ENCODE peak calls at places on chromosomes 2 and 18, in ten cellular contexts. One of them, this sample, is unnamed.

GRCh38 chr2:206728277-206729199 is 10.3 kb upstream of the DYTN start:
- DNase-seq in EL: peak
- DNase-seq in NCI-H1436: no peak
- DNase-seq in posterior vena cava: no peak
- DNase-seq in kidney tubule cell: peak
- DNase-seq in substantia nigra: no peak
- DNase-seq in activated CD4-positive, alpha-beta T cell treated with anti-CD3 and anti-CD28 coated beads, Interleukin-2, amount 50 U/mL, for 1 hour: no peak
- DNase-seq in hypothalamus: no peak
- DNase-seq in stimulated activated CD4-positive, alpha-beta T cell treated with anti-CD3 and anti-CD28 coated beads, TNF-alpha, amount 100 ng/mL, for 48 hours: no peak
- DNase-seq in activated naive CD4-positive, alpha-beta T cell: no peak
- DNase-seq in this sample: peak

GRCh38 chr2:86017901-86018896 is 87.5 kb downstream of the POLR1A start:
- DNase-seq in EL: peak
- DNase-seq in NCI-H1436: no peak
- DNase-seq in posterior vena cava: peak
- DNase-seq in kidney tubule cell: peak
- DNase-seq in substantia nigra: no peak
- DNase-seq in activated CD4-positive, alpha-beta T cell treated with anti-CD3 and anti-CD28 coated beads, Interleukin-2, amount 50 U/mL, for 1 hour: no peak
- DNase-seq in hypothalamus: no peak
- DNase-seq in stimulated activated CD4-positive, alpha-beta T cell treated with anti-CD3 and anti-CD28 coated beads, TNF-alpha, amount 100 ng/mL, for 48 hours: no peak
- DNase-seq in activated naive CD4-positive, alpha-beta T cell: no peak
- DNase-seq in this sample: peak

GRCh38 chr2:63886445-63886844 is 44.7 kb downstream of the UGP2 start:
- DNase-seq in EL: no peak
- DNase-seq in NCI-H1436: no peak
- DNase-seq in posterior vena cava: no peak
- DNase-seq in kidney tubule cell: no peak
- DNase-seq in substantia nigra: no peak
- DNase-seq in activated CD4-positive, alpha-beta T cell treated with anti-CD3 and anti-CD28 coated beads, Interleukin-2, amount 50 U/mL, for 1 hour: no peak
- DNase-seq in hypothalamus: no peak
- DNase-seq in stimulated activated CD4-positive, alpha-beta T cell treated with anti-CD3 and anti-CD28 coated beads, TNF-alpha, amount 100 ng/mL, for 48 hours: no peak
- DNase-seq in activated naive CD4-positive, alpha-beta T cell: no peak
- DNase-seq in this sample: no peak

GRCh38 chr18:75154259-75154658 is 54.7 kb downstream of the PTGR3 start:
- DNase-seq in EL: no peak
- DNase-seq in NCI-H1436: no peak
- DNase-seq in posterior vena cava: peak
- DNase-seq in kidney tubule cell: no peak
- DNase-seq in substantia nigra: no peak
- DNase-seq in activated CD4-positive, alpha-beta T cell treated with anti-CD3 and anti-CD28 coated beads, Interleukin-2, amount 50 U/mL, for 1 hour: no peak
- DNase-seq in hypothalamus: no peak
- DNase-seq in stimulated activated CD4-positive, alpha-beta T cell treated with anti-CD3 and anti-CD28 coated beads, TNF-alpha, amount 100 ng/mL, for 48 hours: no peak
- DNase-seq in activated naive CD4-positive, alpha-beta T cell: no peak
- DNase-seq in this sample: no peak

GRCh38 chr2:174544156-174544555 is 53.4 kb downstream of the WIPF1 start:
- DNase-seq in EL: no peak
- DNase-seq in NCI-H1436: no peak
- DNase-seq in posterior vena cava: no peak
- DNase-seq in kidney tubule cell: no peak
- DNase-seq in substantia nigra: no peak
- DNase-seq in activated CD4-positive, alpha-beta T cell treated with anti-CD3 and anti-CD28 coated beads, Interleukin-2, amount 50 U/mL, for 1 hour: no peak
- DNase-seq in hypothalamus: peak
- DNase-seq in stimulated activated CD4-positive, alpha-beta T cell treated with anti-CD3 and anti-CD28 coated beads, TNF-alpha, amount 100 ng/mL, for 48 hours: no peak
- DNase-seq in activated naive CD4-positive, alpha-beta T cell: no peak
- DNase-seq in this sample: no peak

GRCh38 chr2:200781626-200782025 is 30.1 kb upstream of the BZW1 start:
- DNase-seq in EL: no peak
- DNase-seq in NCI-H1436: no peak
- DNase-seq in posterior vena cava: no peak
- DNase-seq in kidney tubule cell: peak
- DNase-seq in substantia nigra: no peak
- DNase-seq in activated CD4-positive, alpha-beta T cell treated with anti-CD3 and anti-CD28 coated beads, Interleukin-2, amount 50 U/mL, for 1 hour: no peak
- DNase-seq in hypothalamus: no peak
- DNase-seq in stimulated activated CD4-positive, alpha-beta T cell treated with anti-CD3 and anti-CD28 coated beads, TNF-alpha, amount 100 ng/mL, for 48 hours: no peak
- DNase-seq in activated naive CD4-positive, alpha-beta T cell: no peak
- DNase-seq in this sample: no peak

GRCh38 chr18:36496022-36496421 is 198.5 kb downstream of the FHOD3 start:
- DNase-seq in EL: no peak
- DNase-seq in NCI-H1436: no peak
- DNase-seq in posterior vena cava: no peak
- DNase-seq in kidney tubule cell: peak
- DNase-seq in substantia nigra: no peak
- DNase-seq in activated CD4-positive, alpha-beta T cell treated with anti-CD3 and anti-CD28 coated beads, Interleukin-2, amount 50 U/mL, for 1 hour: no peak
- DNase-seq in hypothalamus: no peak
- DNase-seq in stimulated activated CD4-positive, alpha-beta T cell treated with anti-CD3 and anti-CD28 coated beads, TNF-alpha, amount 100 ng/mL, for 48 hours: no peak
- DNase-seq in activated naive CD4-positive, alpha-beta T cell: no peak
- DNase-seq in this sample: peak

GRCh38 chr2:15749460-15750432 is 158.1 kb downstream of the DDX1 start:
- DNase-seq in EL: no peak
- DNase-seq in NCI-H1436: no peak
- DNase-seq in posterior vena cava: no peak
- DNase-seq in kidney tubule cell: no peak
- DNase-seq in substantia nigra: no peak
- DNase-seq in activated CD4-positive, alpha-beta T cell treated with anti-CD3 and anti-CD28 coated beads, Interleukin-2, amount 50 U/mL, for 1 hour: no peak
- DNase-seq in hypothalamus: no peak
- DNase-seq in stimulated activated CD4-positive, alpha-beta T cell treated with anti-CD3 and anti-CD28 coated beads, TNF-alpha, amount 100 ng/mL, for 48 hours: no peak
- DNase-seq in activated naive CD4-positive, alpha-beta T cell: no peak
- DNase-seq in this sample: no peak

GRCh38 chr2:216603884-216604245 is 29.4 kb upstream of the IGFBP2 start:
- DNase-seq in EL: no peak
- DNase-seq in NCI-H1436: no peak
- DNase-seq in posterior vena cava: peak
- DNase-seq in kidney tubule cell: no peak
- DNase-seq in substantia nigra: no peak
- DNase-seq in activated CD4-positive, alpha-beta T cell treated with anti-CD3 and anti-CD28 coated beads, Interleukin-2, amount 50 U/mL, for 1 hour: no peak
- DNase-seq in hypothalamus: no peak
- DNase-seq in stimulated activated CD4-positive, alpha-beta T cell treated with anti-CD3 and anti-CD28 coated beads, TNF-alpha, amount 100 ng/mL, for 48 hours: no peak
- DNase-seq in activated naive CD4-positive, alpha-beta T cell: no peak
- DNase-seq in this sample: no peak